ENCODE peak calls at places on chromosomes 3 and 15, in ten cellular contexts. U is GM12864; K is fibroblast of lung; L is WERI-Rb-1; O is CD4-positive, alpha-beta T cell; B is breast epithelium; T is left lung; X is endodermal cell; P is IMR-90; J is heart right ventricle. Y is an unnamed sample.

GRCh38 chr3:14762701-14763100 is 56.1 kb upstream of the FGD5 start:
- DNase-seq in J (no peak), B (no peak), K (no peak), U (no peak), P (no peak), L (no peak), X (no peak), T (no peak), O (no peak), Y (no peak)

GRCh38 chr15:38614621-38615020 is 50.0 kb upstream of the RASGRP1 start:
- DNase-seq in O (no peak), L (no peak), X (no peak), K (no peak), J (no peak), P (no peak), B (no peak), U (no peak), T (no peak), Y (no peak)

GRCh38 chr3:171614318-171614967 is 154.2 kb upstream of the TNIK start:
- DNase-seq in P (peak), K (peak), T (no peak), X (peak), J (peak), B (no peak), U (no peak), O (no peak), L (peak), Y (no peak)

GRCh38 chr15:62887113-62887570 is 155.4 kb upstream of the TPM1 start:
- DNase-seq in K (no peak), U (no peak), P (peak), X (no peak), J (no peak), L (no peak), B (no peak), O (no peak), T (no peak), Y (no peak)

GRCh38 chr15:68627476-68627875 is 48.7 kb downstream of the CORO2B start:
- DNase-seq in L (no peak), P (peak), T (no peak), B (no peak), K (no peak), J (no peak), X (no peak), U (no peak), O (no peak), Y (no peak)

GRCh38 chr15:72813345-72814004 is 29.9 kb upstream of the ADPGK start:
- DNase-seq in O (no peak), B (no peak), T (no peak), K (no peak), P (no peak), L (no peak), U (no peak), J (no peak), X (peak), Y (no peak)

GRCh38 chr3:42116466-42116865 is 25.3 kb downstream of the TRAK1 start:
- DNase-seq in B (no peak), J (no peak), L (no peak), T (no peak), X (no peak), O (no peak), K (no peak), U (no peak), P (peak), Y (no peak)

GRCh38 chr3:61809879-61810278 is 248.5 kb downstream of the PTPRG start:
- DNase-seq in L (no peak), B (no peak), P (no peak), T (no peak), U (no peak), J (peak), K (peak), O (no peak), X (no peak), Y (no peak)

GRCh38 chr3:53606793-53607192 is 112.4 kb downstream of the CACNA1D start:
- DNase-seq in K (no peak), X (no peak), P (no peak), T (no peak), L (no peak), B (no peak), U (no peak), O (no peak), J (no peak), Y (no peak)

GRCh38 chr3:141876381-141876890 is at the start of gene ATP1B3:
- DNase-seq in J (peak), X (peak), K (peak), L (peak), U (peak), P (peak), T (peak), B (peak), O (peak), Y (peak)

GRCh38 chr15:90939756-90940155 is 4.7 kb downstream of the UNC45A start:
- DNase-seq in B (no peak), K (no peak), T (no peak), U (no peak), P (no peak), O (no peak), J (no peak), X (no peak), L (no peak), Y (no peak)

GRCh38 chr15:100869151-100869999 is 10.3 kb upstream of the ALDH1A3 start:
- DNase-seq in J (no peak), L (peak), O (no peak), P (no peak), K (no peak), U (no peak), B (no peak), T (no peak), X (peak), Y (no peak)

GRCh38 chr3:134937256-134938023 is 142.4 kb downstream of the EPHB1 start:
- DNase-seq in O (no peak), U (no peak), K (no peak), X (peak), L (peak), J (peak), T (no peak), B (no peak), P (no peak), Y (no peak)

GRCh38 chr3:55405436-55405835 is 81.7 kb downstream of the WNT5A start:
- DNase-seq in T (no peak), U (no peak), P (peak), L (peak), J (no peak), O (no peak), X (peak), K (peak), B (no peak), Y (no peak)

GRCh38 chr3:138646527-138646926 is 38.0 kb downstream of the FAIM start:
- DNase-seq in L (no peak), X (no peak), U (no peak), O (no peak), B (no peak), T (no peak), J (no peak), K (no peak), P (no peak), Y (no peak)

GRCh38 chr3:11155341-11156025 is 1.2 kb downstream of the HRH1 start:
- DNase-seq in K (peak), P (peak), X (peak), T (peak), U (no peak), L (peak), J (peak), B (peak), O (no peak), Y (no peak)

GRCh38 chr3:122578110-122578740 is 775 bp downstream of the PARP15 start:
- DNase-seq in O (no peak), B (no peak), K (no peak), X (no peak), P (no peak), T (no peak), J (no peak), U (no peak), L (no peak), Y (no peak)

GRCh38 chr3:122576174-122576940 is 1.1 kb upstream of the PARP15 start:
- DNase-seq in U (peak), T (no peak), K (no peak), B (no peak), P (no peak), L (no peak), O (no peak), J (no peak), X (no peak), Y (no peak)

GRCh38 chr3:122577409-122578028 is at the start of gene PARP15:
- DNase-seq in P (no peak), K (peak), T (peak), U (no peak), X (peak), O (peak), B (no peak), L (no peak), J (peak), Y (no peak)

GRCh38 chr3:122568755-122569154 is 4.6 kb downstream of the DTX3L start:
- DNase-seq in O (no peak), B (no peak), U (no peak), X (no peak), P (no peak), L (no peak), J (no peak), T (no peak), K (no peak), Y (no peak)

GRCh38 chr3:122572940-122573412 is 4.5 kb upstream of the PARP15 start:
- DNase-seq in P (peak), O (no peak), K (peak), B (no peak), J (no peak), U (peak), T (peak), X (peak), L (no peak), Y (peak)
- TF ChIP-seq CTCF in P (no peak), O (no peak), K (no peak), B (no peak), J (no peak), U (no peak), T (no peak), X (no peak), L (no peak), Y (no peak)

GRCh38 chr3:52220380-52221026 is 4.9 kb downstream of the TLR9 start:
- DNase-seq in L (peak), T (peak), O (peak), J (peak), U (no peak), P (peak), K (peak), X (peak), B (peak), Y (peak)
- TF ChIP-seq CTCF in L (peak), T (peak), O (peak), J (peak), U (peak), P (peak), K (peak), X (peak), B (peak), Y (peak)

GRCh38 chr3:50155891-50156290 is 767 bp downstream of the SEMA3F start:
- DNase-seq in K (no peak), U (no peak), L (no peak), B (no peak), P (no peak), J (no peak), O (no peak), X (peak), T (no peak), Y (no peak)

GRCh38 chr3:50154840-50155490 is at the start of gene SEMA3F:
- DNase-seq in U (peak), O (peak), B (peak), X (peak), P (peak), L (no peak), J (peak), T (peak), K (peak), Y (peak)

GRCh38 chr3:50153782-50154475 is 1.2 kb upstream of the SEMA3F start:
- DNase-seq in B (no peak), P (no peak), J (no peak), T (no peak), O (no peak), K (no peak), U (no peak), X (peak), L (no peak), Y (no peak)

GRCh38 chr3:50155491-50155878 is 361 bp downstream of the SEMA3F start:
- DNase-seq in X (no peak), T (no peak), O (no peak), B (no peak), K (no peak), L (no peak), P (no peak), J (no peak), U (no peak), Y (no peak)

GRCh38 chr3:50154476-50154839 is 666 bp upstream of the SEMA3F start:
- DNase-seq in X (no peak), B (no peak), L (peak), O (no peak), P (no peak), K (no peak), T (no peak), U (no peak), J (no peak), Y (no peak)
- TF ChIP-seq CTCF in X (no peak), B (no peak), L (peak), O (no peak), P (peak), K (peak), T (no peak), U (no peak), J (peak), Y (peak)

GRCh38 chr15:74613953-74614743 is 1.5 kb upstream of the CLK3 start:
- DNase-seq in P (no peak), K (no peak), J (no peak), T (no peak), B (no peak), U (no peak), X (peak), O (no peak), L (no peak), Y (no peak)

GRCh38 chr15:74614744-74615312 is 808 bp upstream of the CLK3 start:
- DNase-seq in K (peak), B (peak), L (peak), J (peak), T (peak), U (no peak), O (peak), P (peak), X (no peak), Y (peak)

GRCh38 chr15:74616996-74617395 is 1.4 kb downstream of the CLK3 start:
- DNase-seq in T (no peak), K (no peak), B (no peak), X (no peak), P (no peak), J (no peak), L (no peak), O (no peak), U (no peak), Y (no peak)

GRCh38 chr15:74616020-74616939 is 644 bp downstream of the CLK3 start:
- DNase-seq in B (peak), K (peak), T (peak), X (no peak), P (peak), O (peak), J (peak), U (no peak), L (peak), Y (peak)

DNA sequence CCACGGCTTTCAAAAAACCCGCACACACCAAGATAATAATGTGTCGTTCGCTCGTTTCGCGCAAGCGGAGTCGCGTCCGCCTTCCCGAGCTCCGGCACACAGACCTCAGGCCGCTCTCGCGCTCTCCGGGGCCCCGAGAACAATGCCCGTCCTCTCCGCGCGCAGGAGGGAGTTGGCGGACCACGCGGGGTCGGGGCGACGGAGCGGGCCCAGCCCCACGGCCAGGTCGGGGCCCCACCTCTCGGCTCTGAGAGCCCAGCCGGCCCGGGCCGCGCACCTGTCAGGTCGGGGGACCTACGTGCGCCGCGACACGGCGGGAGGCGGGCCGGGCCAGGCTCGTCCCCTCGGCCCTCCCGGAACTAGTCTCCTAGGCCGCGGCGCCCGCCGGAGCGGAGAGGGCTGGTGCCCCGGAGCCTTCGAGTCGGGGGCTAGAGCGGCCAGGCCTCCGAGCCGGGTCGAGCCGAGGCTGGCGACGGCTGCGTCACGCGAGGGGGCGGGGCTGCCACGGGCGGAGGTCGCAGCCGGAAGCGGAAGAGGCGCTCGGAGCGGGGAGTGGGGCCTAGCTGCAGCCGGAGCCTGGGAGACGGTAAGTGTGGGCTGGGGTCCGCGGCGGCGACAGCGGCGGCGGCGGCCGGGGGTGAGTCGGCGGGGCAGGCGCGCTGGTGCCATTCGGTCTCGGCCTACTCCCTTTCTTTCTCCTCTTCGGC is at the start of gene CLK3:
- DNase-seq in T (peak), L (peak), K (peak), P (peak), B (peak), U (peak), J (peak), O (peak), X (peak), Y (peak)
- TF ChIP-seq CTCF in T (no peak), L (no peak), K (no peak), P (no peak), B (no peak), U (no peak), J (no peak), O (no peak), X (no peak), Y (no peak)

GRCh38 chr3:31466016-31466415 is 66.7 kb upstream of the STT3B start:
- DNase-seq in U (no peak), L (no peak), T (no peak), B (no peak), P (no peak), O (no peak), J (no peak), X (no peak), K (peak), Y (no peak)

GRCh38 chr3:31456373-31456772 is 76.4 kb upstream of the STT3B start:
- DNase-seq in T (peak), O (no peak), X (no peak), J (peak), L (no peak), B (no peak), P (no peak), U (no peak), K (no peak), Y (peak)

GRCh38 chr3:31462050-31462569 is 70.6 kb upstream of the STT3B start:
- DNase-seq in J (no peak), L (no peak), X (peak), K (no peak), P (no peak), T (no peak), U (no peak), B (no peak), O (peak), Y (no peak)

GRCh38 chr3:31466866-31467265 is 65.9 kb upstream of the STT3B start:
- DNase-seq in L (no peak), O (no peak), U (no peak), X (no peak), K (no peak), P (no peak), T (no peak), B (no peak), J (no peak), Y (no peak)

GRCh38 chr3:31461441-31461840 is 71.3 kb upstream of the STT3B start:
- DNase-seq in L (no peak), X (no peak), U (no peak), K (no peak), O (no peak), B (no peak), J (no peak), T (no peak), P (no peak), Y (no peak)
- TF ChIP-seq CTCF in L (no peak), X (no peak), U (no peak), K (no peak), O (no peak), B (no peak), J (no peak), T (no peak), P (no peak), Y (no peak)